ENCODE peak calls at places on chromosome 6, in ten cellular contexts. One of them, this sample, is unnamed. For H3K9me3 and H3K36me3, the result is how much of the 10 kb centered on the place peaks cover.

GRCh38 chr6:293185-294174 is 1.2 kb downstream of the DUSP22 start:
- DNase-seq in neural progenitor cell: peak
- DNase-seq in body of pancreas: peak
- DNase-seq in mucosa of descending colon: peak
- DNase-seq in CD8-positive, alpha-beta memory T cell: peak
- DNase-seq in small intestine: peak
- DNase-seq in ovary: peak
- DNase-seq in left lung: no peak
- DNase-seq in PC-9: no peak
- DNase-seq in aorta: no peak
- DNase-seq in this sample: peak

GRCh38 chr6:94501546-94501945 is 1075.8 kb upstream of the MANEA start:
- DNase-seq in neural progenitor cell: no peak
- DNase-seq in body of pancreas: no peak
- DNase-seq in mucosa of descending colon: no peak
- DNase-seq in CD8-positive, alpha-beta memory T cell: no peak
- DNase-seq in small intestine: no peak
- DNase-seq in ovary: no peak
- DNase-seq in left lung: no peak
- DNase-seq in PC-9: no peak
- DNase-seq in aorta: no peak
- DNase-seq in this sample: no peak

GRCh38 chr6:7721654-7722053 is 4.2 kb upstream of the BMP6 start:
- DNase-seq in neural progenitor cell: no peak
- DNase-seq in body of pancreas: no peak
- DNase-seq in mucosa of descending colon: no peak
- DNase-seq in CD8-positive, alpha-beta memory T cell: no peak
- DNase-seq in small intestine: no peak
- DNase-seq in ovary: no peak
- DNase-seq in left lung: no peak
- DNase-seq in PC-9: no peak
- DNase-seq in aorta: no peak
- DNase-seq in this sample: no peak

GRCh38 chr6:119137194-119138072 is 59.0 kb upstream of the FAM184A start:
- DNase-seq in neural progenitor cell: no peak
- DNase-seq in body of pancreas: no peak
- DNase-seq in mucosa of descending colon: no peak
- DNase-seq in CD8-positive, alpha-beta memory T cell: no peak
- DNase-seq in small intestine: no peak
- DNase-seq in ovary: no peak
- DNase-seq in left lung: no peak
- DNase-seq in PC-9: no peak
- DNase-seq in aorta: peak
- DNase-seq in this sample: no peak

GRCh38 chr6:33433001-33433559 is 13.2 kb downstream of the SYNGAP1 start:
- DNase-seq in neural progenitor cell: peak
- DNase-seq in body of pancreas: no peak
- DNase-seq in mucosa of descending colon: no peak
- DNase-seq in CD8-positive, alpha-beta memory T cell: no peak
- DNase-seq in small intestine: no peak
- DNase-seq in ovary: no peak
- DNase-seq in left lung: no peak
- DNase-seq in PC-9: no peak
- DNase-seq in aorta: no peak
- DNase-seq in this sample: peak

GRCh38 chr6:51077967-51078518 is 259.4 kb downstream of the TFAP2B start:
- DNase-seq in neural progenitor cell: peak
- DNase-seq in body of pancreas: no peak
- DNase-seq in mucosa of descending colon: no peak
- DNase-seq in CD8-positive, alpha-beta memory T cell: no peak
- DNase-seq in small intestine: no peak
- DNase-seq in ovary: no peak
- DNase-seq in left lung: no peak
- DNase-seq in PC-9: no peak
- DNase-seq in aorta: no peak
- DNase-seq in this sample: no peak

GRCh38 chr6:142297996-142298753 is 3.6 kb upstream of the ADGRG6 start:
- DNase-seq in neural progenitor cell: no peak
- DNase-seq in body of pancreas: no peak
- DNase-seq in mucosa of descending colon: no peak
- DNase-seq in CD8-positive, alpha-beta memory T cell: no peak
- DNase-seq in small intestine: no peak
- DNase-seq in ovary: no peak
- DNase-seq in left lung: no peak
- DNase-seq in PC-9: no peak
- DNase-seq in aorta: no peak
- DNase-seq in this sample: no peak

GRCh38 chr6:1940381-1940780 is 305.0 kb downstream of the GMDS start:
- DNase-seq in neural progenitor cell: no peak
- DNase-seq in body of pancreas: no peak
- DNase-seq in mucosa of descending colon: no peak
- DNase-seq in CD8-positive, alpha-beta memory T cell: no peak
- DNase-seq in small intestine: no peak
- DNase-seq in ovary: no peak
- DNase-seq in left lung: no peak
- DNase-seq in PC-9: no peak
- DNase-seq in aorta: no peak
- DNase-seq in this sample: no peak

DNA sequence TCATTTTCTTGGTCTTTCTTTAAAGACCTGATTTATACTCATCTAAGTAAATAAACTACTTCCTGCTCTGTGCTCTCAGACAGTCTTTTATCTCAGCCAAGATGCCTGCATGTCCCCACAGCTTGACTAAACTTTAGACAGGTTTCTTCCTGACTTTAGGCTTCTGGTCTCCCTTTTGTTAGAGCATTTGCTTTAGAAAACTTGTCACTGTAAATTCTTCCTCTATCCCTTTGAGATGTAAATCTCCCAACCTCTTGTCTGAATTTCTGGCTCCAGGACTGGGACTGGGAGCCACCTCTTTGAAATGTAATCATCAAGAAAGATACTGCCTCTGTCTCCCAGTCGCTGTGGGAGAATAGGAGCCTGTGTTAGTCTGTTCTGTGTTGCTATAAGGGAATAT is 739.9 kb downstream of the C6orf118 start:
- DNase-seq in neural progenitor cell: peak
- DNase-seq in body of pancreas: no peak
- DNase-seq in mucosa of descending colon: no peak
- DNase-seq in CD8-positive, alpha-beta memory T cell: no peak
- DNase-seq in small intestine: no peak
- DNase-seq in ovary: no peak
- DNase-seq in left lung: no peak
- DNase-seq in PC-9: no peak
- DNase-seq in aorta: no peak
- DNase-seq in this sample: no peak
- H3K9me3 ChIP-seq in neural progenitor cell: under half
- H3K9me3 ChIP-seq in body of pancreas: under half
- H3K9me3 ChIP-seq in mucosa of descending colon: under half
- H3K9me3 ChIP-seq in CD8-positive, alpha-beta memory T cell: under half
- H3K9me3 ChIP-seq in small intestine: under half
- H3K9me3 ChIP-seq in ovary: under half
- H3K9me3 ChIP-seq in left lung: under half
- H3K9me3 ChIP-seq in PC-9: under half
- H3K9me3 ChIP-seq in aorta: under half
- H3K9me3 ChIP-seq in this sample: under half

DNA sequence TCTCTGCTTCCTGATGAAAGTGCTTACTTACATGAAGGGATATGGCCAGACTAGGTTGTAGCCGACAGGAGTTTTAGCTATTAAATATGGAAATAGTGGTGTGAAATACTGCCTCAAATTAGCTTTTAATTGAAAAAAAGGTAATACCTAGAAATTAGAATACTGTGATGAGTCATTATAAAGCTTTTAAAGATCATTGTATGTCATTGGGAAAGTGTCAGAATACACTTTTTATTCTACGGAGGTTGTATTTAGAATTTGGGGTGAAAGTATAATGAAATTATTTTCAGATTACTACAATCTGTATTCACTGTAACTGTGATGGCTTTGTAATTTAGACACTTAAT is 2.2 kb downstream of the LOC128125822 start:
- DNase-seq in neural progenitor cell: no peak
- DNase-seq in body of pancreas: no peak
- DNase-seq in mucosa of descending colon: no peak
- DNase-seq in CD8-positive, alpha-beta memory T cell: no peak
- DNase-seq in small intestine: no peak
- DNase-seq in ovary: no peak
- DNase-seq in left lung: no peak
- DNase-seq in PC-9: no peak
- DNase-seq in aorta: no peak
- DNase-seq in this sample: no peak
- H3K4me3 ChIP-seq in neural progenitor cell: peak
- H3K4me3 ChIP-seq in body of pancreas: peak
- H3K4me3 ChIP-seq in mucosa of descending colon: no peak
- H3K4me3 ChIP-seq in CD8-positive, alpha-beta memory T cell: peak
- H3K4me3 ChIP-seq in small intestine: peak
- H3K4me3 ChIP-seq in ovary: peak
- H3K4me3 ChIP-seq in left lung: peak
- H3K4me3 ChIP-seq in PC-9: peak
- H3K4me3 ChIP-seq in aorta: no peak
- H3K4me3 ChIP-seq in this sample: peak

DNA sequence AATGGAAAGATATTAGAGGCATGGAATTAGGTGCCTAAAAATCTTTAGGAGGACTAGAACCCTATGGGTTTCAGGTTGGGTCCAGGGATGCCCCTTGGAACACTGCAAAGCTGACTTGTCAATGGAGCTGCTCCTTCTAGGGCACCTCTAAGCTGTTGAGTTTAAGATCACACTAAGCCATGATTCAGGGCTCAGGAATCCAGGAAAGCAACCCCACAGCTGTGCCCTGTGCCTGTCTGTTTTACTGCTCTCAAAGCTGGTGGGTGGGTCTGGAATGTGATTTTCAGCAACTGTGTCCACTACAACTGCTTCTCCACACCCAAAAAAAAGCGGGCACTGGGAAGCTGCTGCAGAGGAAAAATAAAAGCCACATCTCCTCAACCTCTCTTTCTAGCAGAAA is 310.4 kb upstream of the MOCS1 start:
- DNase-seq in neural progenitor cell: no peak
- DNase-seq in body of pancreas: no peak
- DNase-seq in mucosa of descending colon: no peak
- DNase-seq in CD8-positive, alpha-beta memory T cell: no peak
- DNase-seq in small intestine: no peak
- DNase-seq in ovary: no peak
- DNase-seq in left lung: no peak
- DNase-seq in PC-9: no peak
- DNase-seq in aorta: no peak
- DNase-seq in this sample: no peak
- H3K36me3 ChIP-seq in neural progenitor cell: under half
- H3K36me3 ChIP-seq in body of pancreas: under half
- H3K36me3 ChIP-seq in mucosa of descending colon: under half
- H3K36me3 ChIP-seq in CD8-positive, alpha-beta memory T cell: under half
- H3K36me3 ChIP-seq in small intestine: under half
- H3K36me3 ChIP-seq in ovary: under half
- H3K36me3 ChIP-seq in left lung: under half
- H3K36me3 ChIP-seq in PC-9: under half
- H3K36me3 ChIP-seq in aorta: under half
- H3K36me3 ChIP-seq in this sample: under half

DNA sequence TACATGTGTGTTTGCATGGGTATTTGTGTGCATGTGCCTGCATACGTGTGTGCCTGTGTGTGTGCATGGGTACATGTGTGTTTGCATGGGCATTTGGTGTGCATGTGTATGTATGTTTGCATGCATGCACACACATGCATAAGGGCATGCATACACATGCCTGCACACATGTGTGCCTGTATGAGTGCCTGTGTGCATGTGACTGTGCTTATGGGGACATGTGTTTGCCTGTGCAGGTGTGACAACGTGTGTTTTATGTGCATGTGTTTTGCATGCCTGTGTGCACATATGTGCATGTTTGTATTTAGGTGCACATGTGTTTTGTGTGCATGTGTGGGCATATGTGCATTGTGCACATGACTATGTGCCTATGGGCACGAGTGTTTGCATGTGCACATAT is 165.7 kb downstream of the ERMARD start:
- DNase-seq in neural progenitor cell: no peak
- DNase-seq in body of pancreas: no peak
- DNase-seq in mucosa of descending colon: no peak
- DNase-seq in CD8-positive, alpha-beta memory T cell: no peak
- DNase-seq in small intestine: no peak
- DNase-seq in ovary: no peak
- DNase-seq in left lung: no peak
- DNase-seq in PC-9: no peak
- DNase-seq in aorta: no peak
- DNase-seq in this sample: no peak
- H3K9me3 ChIP-seq in neural progenitor cell: under half
- H3K9me3 ChIP-seq in body of pancreas: under half
- H3K9me3 ChIP-seq in mucosa of descending colon: under half
- H3K9me3 ChIP-seq in CD8-positive, alpha-beta memory T cell: under half
- H3K9me3 ChIP-seq in small intestine: under half
- H3K9me3 ChIP-seq in ovary: under half
- H3K9me3 ChIP-seq in left lung: under half
- H3K9me3 ChIP-seq in PC-9: under half
- H3K9me3 ChIP-seq in aorta: under half
- H3K9me3 ChIP-seq in this sample: under half

GRCh38 chr6:24923885-24924401 is 11.8 kb downstream of the RIPOR2 start:
- DNase-seq in neural progenitor cell: peak
- DNase-seq in body of pancreas: no peak
- DNase-seq in mucosa of descending colon: no peak
- DNase-seq in CD8-positive, alpha-beta memory T cell: no peak
- DNase-seq in small intestine: no peak
- DNase-seq in ovary: no peak
- DNase-seq in left lung: no peak
- DNase-seq in PC-9: no peak
- DNase-seq in aorta: no peak
- DNase-seq in this sample: no peak
- H3K4me3 ChIP-seq in neural progenitor cell: peak
- H3K4me3 ChIP-seq in body of pancreas: no peak
- H3K4me3 ChIP-seq in mucosa of descending colon: no peak
- H3K4me3 ChIP-seq in CD8-positive, alpha-beta memory T cell: peak
- H3K4me3 ChIP-seq in small intestine: no peak
- H3K4me3 ChIP-seq in ovary: no peak
- H3K4me3 ChIP-seq in left lung: no peak
- H3K4me3 ChIP-seq in PC-9: no peak
- H3K4me3 ChIP-seq in aorta: no peak
- H3K4me3 ChIP-seq in this sample: no peak

This sample was measured in suprapubic skin.